ENCODE peak calls at places on chromosome X, in six cellular contexts. T is IMR-90, F is H9, E is mesenchymal stem cell, G is H1, W is trophoblast cell. D is an unnamed sample.

GRCh38 chrX:83916525-83916924 is 55.6 kb downstream of the CYLC1 start:
- DNase-seq in T (peak), F (no peak), E (peak), G (no peak), W (peak), D (no peak)

GRCh38 chrX:15299945-15300851 is 15.2 kb downstream of the ASB11 start:
- DNase-seq in T (peak), F (no peak), E (peak), G (no peak), W (peak), D (peak)

GRCh38 chrX:475926-476723 is 89.4 kb upstream of the PPP2R3B start:
- DNase-seq in T (no peak), F (no peak), E (no peak), G (no peak), W (peak), D (no peak)

GRCh38 chrX:69179380-69179911 is 14.2 kb upstream of the PJA1 start:
- DNase-seq in T (peak), F (peak), E (peak), G (no peak), W (peak), D (peak)

GRCh38 chrX:38816158-38816557 is 14.9 kb downstream of the MID1IP1 start:
- DNase-seq in T (no peak), F (no peak), E (no peak), G (no peak), W (no peak), D (no peak)

GRCh38 chrX:38192007-38192625 is 28.6 kb downstream of the SRPX start:
- DNase-seq in T (peak), F (peak), E (no peak), G (no peak), W (peak), D (no peak)

GRCh38 chrX:107752037-107752436 is 23.6 kb downstream of the TSC22D3 start:
- DNase-seq in T (no peak), F (no peak), E (no peak), G (no peak), W (no peak), D (no peak)

GRCh38 chrX:38233891-38234807 is 13.5 kb upstream of the SRPX start:
- DNase-seq in T (peak), F (no peak), E (peak), G (no peak), W (peak), D (no peak)

GRCh38 chrX:65266482-65266881 is 268.1 kb downstream of the LAS1L start:
- DNase-seq in T (no peak), F (no peak), E (no peak), G (no peak), W (no peak), D (no peak)

GRCh38 chrX:23386726-23387125 is 52.1 kb downstream of the PTCHD1 start:
- DNase-seq in T (no peak), F (no peak), E (no peak), G (no peak), W (no peak), D (no peak)

GRCh38 chrX:65871671-65872311 is 168.1 kb downstream of the VSIG4 start:
- DNase-seq in T (no peak), F (peak), E (no peak), G (peak), W (peak), D (no peak)

GRCh38 chrX:371907-372306 is 14.8 kb downstream of the PPP2R3B start:
- DNase-seq in T (no peak), F (no peak), E (no peak), G (no peak), W (no peak), D (no peak)

GRCh38 chrX:78624884-78625283 is 34.2 kb downstream of the RTL3 start:
- DNase-seq in T (no peak), F (no peak), E (no peak), G (no peak), W (no peak), D (no peak)

GRCh38 chrX:13798184-13798583 is 18.7 kb downstream of the GPM6B start:
- DNase-seq in T (no peak), F (no peak), E (no peak), G (no peak), W (no peak), D (no peak)

GRCh38 chrX:114508836-114509235 is 75.0 kb upstream of the HTR2C start:
- DNase-seq in T (no peak), F (no peak), E (no peak), G (no peak), W (no peak), D (no peak)

GRCh38 chrX:45508459-45508858 is 307.8 kb upstream of the DIPK2B start:
- DNase-seq in T (peak), F (no peak), E (peak), G (no peak), W (no peak), D (no peak)

GRCh38 chrX:107849747-107850478 is 24.2 kb downstream of the MID2 start:
- DNase-seq in T (no peak), F (peak), E (peak), G (no peak), W (no peak), D (no peak)

GRCh38 chrX:139930923-139931645 is 1.8 kb downstream of the ATP11C start:
- DNase-seq in T (no peak), F (no peak), E (peak), G (no peak), W (peak), D (no peak)

GRCh38 chrX:119069762-119070161 is 3.0 kb upstream of the CT47C1 start:
- DNase-seq in T (no peak), F (no peak), E (no peak), G (no peak), W (no peak), D (no peak)

GRCh38 chrX:13506574-13506973 is 62.8 kb upstream of the EGFL6 start:
- DNase-seq in T (peak), F (no peak), E (peak), G (no peak), W (peak), D (peak)

GRCh38 chrX:138711399-138712347 is at the start of gene FGF13:
- DNase-seq in T (no peak), F (peak), E (no peak), G (peak), W (no peak), D (peak)

GRCh38 chrX:25015486-25016360 is at the start of gene ARX:
- DNase-seq in T (peak), F (peak), E (peak), G (no peak), W (peak), D (peak)

GRCh38 chrX:152817082-152817744 is 13.3 kb downstream of the CETN2 start:
- DNase-seq in T (peak), F (no peak), E (peak), G (no peak), W (peak), D (no peak)

GRCh38 chrX:125289920-125290319 is 29.8 kb upstream of the TEX13C start:
- DNase-seq in T (peak), F (no peak), E (peak), G (no peak), W (no peak), D (no peak)
- H3K14ac ChIP-seq in T (no peak), F (no peak), E (no peak), G (no peak), W (no peak), D (no peak)

DNA sequence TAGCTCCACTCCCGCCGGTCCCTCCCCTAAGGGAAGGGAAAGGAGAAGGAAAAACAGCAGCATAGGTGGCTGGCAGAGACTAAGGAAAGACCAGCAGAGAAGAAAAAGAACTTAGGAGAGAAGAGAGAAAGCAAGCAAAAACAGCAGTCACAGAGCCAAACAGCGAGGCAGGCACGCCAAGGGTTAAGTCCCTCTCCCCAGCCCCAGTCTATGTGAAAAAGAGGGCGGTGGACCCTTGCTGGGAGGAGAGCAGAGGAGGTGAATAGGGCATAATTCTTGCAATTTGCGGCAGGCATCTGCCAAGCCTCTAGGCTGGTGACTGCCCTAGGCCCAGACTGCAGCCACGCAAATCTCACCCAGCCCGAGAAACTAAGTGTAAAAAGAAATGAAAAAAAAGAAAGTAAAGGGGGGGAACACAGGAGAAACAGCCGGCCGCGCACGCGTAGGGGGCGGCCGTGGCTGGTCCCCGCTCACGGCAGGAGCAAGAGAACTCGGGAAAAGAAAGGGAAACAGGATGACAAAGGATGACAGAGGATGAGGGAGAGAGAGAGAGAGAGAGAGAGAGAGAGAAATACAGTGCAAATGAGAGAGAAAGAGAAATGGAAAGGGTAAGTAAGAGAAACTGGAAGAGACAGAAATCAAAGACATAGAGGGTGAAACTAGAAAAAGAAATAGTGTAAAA is 48.6 kb downstream of the MAGEA9 start:
- DNase-seq in T (peak), F (peak), E (peak), G (no peak), W (no peak), D (peak)
- H2BK120ac ChIP-seq in T (no peak), F (no peak), E (no peak), G (peak), W (peak), D (no peak)

DNA sequence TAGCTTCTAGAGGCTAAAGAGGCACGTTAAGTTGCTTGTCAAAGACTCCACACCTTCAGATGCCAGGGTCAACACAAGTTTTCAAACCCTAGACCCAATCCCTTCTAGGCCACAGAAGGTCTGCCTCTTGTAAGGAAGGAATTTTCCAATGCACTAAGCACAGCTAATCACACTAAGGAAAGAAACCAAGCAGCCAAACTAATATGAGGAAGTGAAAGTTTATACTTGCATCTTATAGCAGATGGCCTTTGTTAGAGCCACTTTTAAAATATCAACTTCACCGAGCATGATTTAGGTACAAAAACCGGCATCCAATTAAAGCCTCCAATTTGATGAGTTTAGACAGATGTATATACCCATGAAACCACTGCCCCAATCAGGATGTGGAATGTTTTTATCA is 9.9 kb downstream of the FHL1 start:
- DNase-seq in T (no peak), F (no peak), E (no peak), G (no peak), W (no peak), D (no peak)
- H3K14ac ChIP-seq in T (peak), F (no peak), E (no peak), G (no peak), W (no peak), D (no peak)

GRCh38 chrX:49191033-49191871 is 5.1 kb upstream of the PRICKLE3 start:
- DNase-seq in T (peak), F (peak), E (peak), G (peak), W (peak), D (peak)
- H2BK120ac ChIP-seq in T (no peak), F (no peak), E (no peak), G (no peak), W (no peak), D (no peak)

GRCh38 chrX:10310502-10310901 is 153.7 kb downstream of the CLCN4 start:
- DNase-seq in T (no peak), F (no peak), E (no peak), G (no peak), W (no peak), D (no peak)
- H3K14ac ChIP-seq in T (no peak), F (no peak), E (no peak), G (no peak), W (no peak), D (no peak)